ENCODE peak calls at places on chromosomes 16 and 17, in four cellular contexts. Z is activated CD4-positive, alpha-beta memory T cell treated with anti-CD3 and anti-CD28 coated beads, Interleukin-2, amount 10 ng/mL, durations not matched to agents 7 days and 5 days; K is fibroblast of pulmonary artery; O is left cardiac atrium. A is an unnamed sample.

GRCh38 chr17:29723283-29724047 is 100.8 kb upstream of the CORO6 start:
- DNase-seq in Z (no peak), K (no peak), O (no peak), A (no peak)

GRCh38 chr17:5437721-5438317 is 1.1 kb downstream of the C1QBP start:
- DNase-seq in Z (no peak), K (no peak), O (no peak), A (no peak)

GRCh38 chr16:380837-381787 is 666 bp downstream of the PGAP6 start:
- DNase-seq in Z (peak), K (no peak), O (no peak), A (no peak)

GRCh38 chr16:86306811-86307517 is 203.4 kb upstream of the FOXF1 start:
- DNase-seq in Z (no peak), K (peak), O (no peak), A (peak)

GRCh38 chr17:13306310-13306962 is 288.6 kb upstream of the ELAC2 start:
- DNase-seq in Z (no peak), K (peak), O (no peak), A (peak)

GRCh38 chr17:42819939-42820535 is 4.0 kb downstream of the BECN1 start:
- DNase-seq in Z (peak), K (peak), O (peak), A (peak)

GRCh38 chr16:89275837-89276720 is 58.6 kb downstream of the ZNF778 start:
- DNase-seq in Z (no peak), K (no peak), O (no peak), A (no peak)

GRCh38 chr17:48586355-48586924 is 3.6 kb downstream of the HOXB3 start:
- DNase-seq in Z (peak), K (no peak), O (no peak), A (peak)

GRCh38 chr17:44110011-44110686 is 13.3 kb downstream of the HDAC5 start:
- DNase-seq in Z (no peak), K (no peak), O (no peak), A (no peak)

GRCh38 chr16:252366-253337 is 18.0 kb downstream of the FAM234A start:
- DNase-seq in Z (peak), K (no peak), O (no peak), A (no peak)

GRCh38 chr17:51016099-51016498 is 104.6 kb downstream of the SPAG9 start:
- DNase-seq in Z (no peak), K (no peak), O (no peak), A (no peak)

GRCh38 chr16:74709477-74709877 is 8.8 kb upstream of the MLKL start:
- DNase-seq in Z (peak), K (peak), O (peak), A (peak)

GRCh38 chr17:76670020-76670707 is 26.6 kb upstream of the ST6GALNAC1 start:
- DNase-seq in Z (no peak), K (no peak), O (no peak), A (no peak)

GRCh38 chr16:1791943-1792812 is 1.3 kb downstream of the IGFALS start:
- DNase-seq in Z (no peak), K (no peak), O (peak), A (no peak)

GRCh38 chr17:14886200-14886739 is 378.9 kb downstream of the PMP22 start:
- DNase-seq in Z (no peak), K (peak), O (no peak), A (no peak)

GRCh38 chr17:66378296-66378695 is 75.9 kb downstream of the PRKCA start:
- DNase-seq in Z (no peak), K (no peak), O (no peak), A (no peak)

GRCh38 chr16:75265911-75266701 is 14.7 kb upstream of the BCAR1 start:
- DNase-seq in Z (no peak), K (peak), O (peak), A (no peak)

GRCh38 chr16:536746-537145 is 9.2 kb downstream of the CAPN15 start:
- DNase-seq in Z (no peak), K (no peak), O (no peak), A (no peak)

GRCh38 chr16:27698266-27698665 is 148.3 kb downstream of the KATNIP start:
- DNase-seq in Z (no peak), K (no peak), O (no peak), A (no peak)

GRCh38 chr17:67574658-67575293 is 143.0 kb upstream of the NOL11 start:
- DNase-seq in Z (no peak), K (no peak), O (no peak), A (no peak)

GRCh38 chr17:46167826-46168569 is 25.2 kb downstream of the KANSL1 start:
- DNase-seq in Z (no peak), K (peak), O (no peak), A (peak)

GRCh38 chr16:63612462-63613227 is 1509.2 kb downstream of the CDH11 start:
- DNase-seq in Z (no peak), K (peak), O (no peak), A (no peak)

GRCh38 chr17:83200231-83200699 is 120.9 kb downstream of the METRNL start:
- DNase-seq in Z (peak), K (no peak), O (peak), A (no peak)

GRCh38 chr16:24738895-24739294 is 9.4 kb downstream of the TNRC6A start:
- DNase-seq in Z (no peak), K (no peak), O (no peak), A (no peak)

GRCh38 chr17:4899341-4900230 is at the start of gene C17orf107:
- DNase-seq in Z (peak), K (peak), O (peak), A (peak)

GRCh38 chr16:25256821-25257503 is 683 bp downstream of the ZKSCAN2 start:
- DNase-seq in Z (no peak), K (peak), O (no peak), A (peak)

GRCh38 chr17:79739148-79740062 is 8.7 kb downstream of the ENPP7 start:
- DNase-seq in Z (no peak), K (no peak), O (no peak), A (no peak)

GRCh38 chr17:47224971-47225370 is 15.8 kb downstream of the MYL4 start:
- DNase-seq in Z (no peak), K (no peak), O (no peak), A (peak)

A was measured in fibroblast of lung.